ENCODE peak calls at places on chromosomes 4 and X, in six cellular contexts. W is heart right ventricle, E is GM23338, V is astrocyte, U is lower lobe of right lung, L is fibroblast of lung. D is an unnamed sample. For H3K4me1 and H3K27me3, the result is how much of the 10 kb centered on the place peaks cover.

GRCh38 chr4:186606593-186606992 is 51.2 kb upstream of the MTNR1A start:
- DNase-seq in W (no peak), E (no peak), V (peak), U (no peak), L (no peak), D (no peak)

GRCh38 chr4:38128478-38129451 is 168.6 kb downstream of the PTTG2 start:
- DNase-seq in W (no peak), E (peak), V (peak), U (no peak), L (peak), D (peak)

GRCh38 chr4:6327220-6327917 is 57.7 kb downstream of the WFS1 start:
- DNase-seq in W (peak), E (peak), V (no peak), U (peak), L (peak), D (peak)

GRCh38 chr4:79653871-79654270 is 245.8 kb upstream of the GK2 start:
- DNase-seq in W (no peak), E (no peak), V (no peak), U (no peak), L (no peak), D (no peak)

GRCh38 chr4:181254771-181255170 is 988.4 kb upstream of the TENM3 start:
- DNase-seq in W (no peak), E (no peak), V (no peak), U (no peak), L (no peak), D (no peak)

GRCh38 chr4:102404551-102404969 is 59.3 kb upstream of the SLC39A8 start:
- DNase-seq in W (no peak), E (peak), V (no peak), U (no peak), L (no peak), D (no peak)

GRCh38 chrX:134654398-134655012 is 3.8 kb downstream of the PLAC1 start:
- DNase-seq in W (no peak), E (no peak), V (no peak), U (no peak), L (no peak), D (no peak)

GRCh38 chr4:4864940-4865704 is 5.7 kb downstream of the MSX1 start:
- DNase-seq in W (no peak), E (peak), V (no peak), U (no peak), L (no peak), D (no peak)

GRCh38 chr4:150217804-150218203 is 139.6 kb downstream of the DCLK2 start:
- DNase-seq in W (peak), E (no peak), V (no peak), U (no peak), L (no peak), D (no peak)

GRCh38 chrX:32185160-32185559 is 1026.2 kb downstream of the DMD start:
- DNase-seq in W (no peak), E (no peak), V (no peak), U (no peak), L (no peak), D (no peak)

GRCh38 chr4:119271361-119272085 is 50.4 kb downstream of the FABP2 start:
- DNase-seq in W (no peak), E (no peak), V (no peak), U (no peak), L (no peak), D (no peak)

GRCh38 chr4:8035371-8035780 is 95.7 kb upstream of the AFAP1 start:
- DNase-seq in W (no peak), E (no peak), V (peak), U (no peak), L (peak), D (no peak)

GRCh38 chr4:72975488-72975784 is 94.1 kb downstream of the COX18 start:
- DNase-seq in W (no peak), E (no peak), V (peak), U (no peak), L (peak), D (no peak)

GRCh38 chr4:151256134-151256533 is 20.8 kb upstream of the PRSS48 start:
- DNase-seq in W (no peak), E (no peak), V (no peak), U (no peak), L (no peak), D (no peak)

GRCh38 chr4:28226962-28227361 is 1366.3 kb downstream of the STIM2 start:
- DNase-seq in W (no peak), E (no peak), V (no peak), U (no peak), L (no peak), D (no peak)

GRCh38 chr4:16034010-16034829 is 49.6 kb downstream of the PROM1 start:
- DNase-seq in W (no peak), E (no peak), V (peak), U (no peak), L (peak), D (no peak)

GRCh38 chrX:45815389-45815788 is 614.7 kb upstream of the DIPK2B start:
- DNase-seq in W (no peak), E (no peak), V (no peak), U (no peak), L (no peak), D (no peak)

GRCh38 chr4:137610960-137611359 is 78.7 kb upstream of the PCDH18 start:
- DNase-seq in W (no peak), E (peak), V (no peak), U (no peak), L (peak), D (no peak)

GRCh38 chrX:38102875-38103274 is 96.5 kb downstream of the SYTL5 start:
- DNase-seq in W (no peak), E (no peak), V (peak), U (no peak), L (no peak), D (no peak)

GRCh38 chr4:178356725-178357124 is 914.5 kb upstream of the AGA start:
- DNase-seq in W (no peak), E (peak), V (no peak), U (no peak), L (peak), D (no peak)

GRCh38 chr4:113162089-113162488 is 112.6 kb downstream of the ANK2 start:
- DNase-seq in W (no peak), E (no peak), V (no peak), U (no peak), L (no peak), D (no peak)

GRCh38 chrX:71627588-71628404 is 9.5 kb upstream of the CXCR3 start:
- DNase-seq in W (no peak), E (no peak), V (no peak), U (no peak), L (no peak), D (no peak)

GRCh38 chr4:30835044-30835443 is 114.9 kb downstream of the PCDH7 start:
- DNase-seq in W (no peak), E (no peak), V (no peak), U (peak), L (no peak), D (no peak)

GRCh38 chr4:186953601-186954260 is 230.1 kb upstream of the FAT1 start:
- DNase-seq in W (peak), E (no peak), V (no peak), U (no peak), L (no peak), D (no peak)

GRCh38 chrX:21438792-21439191 is 64.6 kb downstream of the CNKSR2 start:
- DNase-seq in W (no peak), E (no peak), V (no peak), U (no peak), L (no peak), D (no peak)

GRCh38 chr4:32112891-32113290 is 1392.7 kb downstream of the PCDH7 start:
- DNase-seq in W (no peak), E (no peak), V (no peak), U (no peak), L (no peak), D (no peak)

GRCh38 chr4:88623097-88623496 is 30.8 kb downstream of the HERC3 start:
- DNase-seq in W (no peak), E (no peak), V (peak), U (no peak), L (peak), D (no peak)

GRCh38 chr4:128385683-128386304 is 98.2 kb upstream of the PGRMC2 start:
- DNase-seq in W (no peak), E (peak), V (peak), U (no peak), L (peak), D (no peak)

GRCh38 chr4:81052119-81053068 is 21.9 kb downstream of the BMP3 start:
- DNase-seq in W (peak), E (peak), V (peak), U (peak), L (peak), D (peak)

GRCh38 chr4:80154547-80154933 is 42.8 kb upstream of the PRDM8 start:
- DNase-seq in W (no peak), E (no peak), V (no peak), U (no peak), L (no peak), D (no peak)

GRCh38 chr4:113452868-113453620 is 308.5 kb downstream of the CAMK2D start:
- DNase-seq in W (no peak), E (peak), V (peak), U (no peak), L (peak), D (no peak)

GRCh38 chrX:20056704-20057103 is 60.0 kb downstream of the MAP7D2 start:
- DNase-seq in W (no peak), E (no peak), V (peak), U (no peak), L (no peak), D (no peak)

GRCh38 chrX:97556359-97556758 is 672.7 kb downstream of the RPA4 start:
- DNase-seq in W (no peak), E (peak), V (no peak), U (no peak), L (no peak), D (no peak)

GRCh38 chr4:41506071-41506470 is 31.9 kb upstream of the LIMCH1 start:
- DNase-seq in W (no peak), E (no peak), V (peak), U (no peak), L (peak), D (no peak)

GRCh38 chr4:70183168-70183939 is 12.2 kb upstream of the ODAM start:
- DNase-seq in W (no peak), E (peak), V (peak), U (no peak), L (peak), D (no peak)

DNA sequence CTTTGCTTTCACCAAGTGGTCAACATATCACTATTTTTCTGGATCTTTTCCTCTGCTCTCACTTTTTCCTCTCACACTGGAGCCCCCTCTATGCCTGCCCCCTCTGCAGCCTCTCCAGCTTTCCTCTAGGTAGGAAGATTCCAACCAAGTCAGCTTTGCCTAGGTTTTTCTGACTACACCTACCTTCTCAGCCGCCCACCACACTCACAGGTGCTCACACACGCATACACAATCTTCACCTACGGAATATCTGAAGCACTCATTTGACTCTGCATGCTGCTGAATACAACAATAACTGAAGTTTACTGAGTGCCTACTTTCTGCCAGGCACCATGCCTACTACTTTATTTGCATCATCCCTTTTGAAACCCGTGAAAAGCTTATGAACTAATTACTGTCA is 328.0 kb downstream of the PPP3CA start:
- DNase-seq in W (no peak), E (no peak), V (no peak), U (no peak), L (no peak), D (no peak)
- H3K27ac ChIP-seq in W (no peak), E (peak), V (no peak), U (no peak), L (no peak), D (no peak)

DNA sequence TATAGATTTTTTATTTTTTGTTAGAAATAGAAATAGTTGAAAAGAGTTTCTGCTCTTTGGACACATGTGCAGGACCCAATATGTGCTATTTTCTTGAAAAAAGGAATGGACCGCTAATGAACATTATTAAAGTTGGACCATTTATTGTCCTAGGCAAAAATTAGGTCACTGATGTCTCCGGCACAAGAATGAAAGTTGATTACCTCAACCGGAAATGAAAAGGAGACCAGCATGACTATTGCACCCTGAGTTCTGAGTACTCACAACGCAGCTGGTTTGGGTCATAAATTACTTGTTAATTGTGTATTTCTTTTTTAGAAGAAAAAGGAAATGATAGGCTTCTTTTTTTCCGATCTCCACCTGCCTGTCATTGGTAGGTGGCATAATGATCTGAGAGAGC is 232.6 kb downstream of the ARHGAP24 start:
- DNase-seq in W (no peak), E (no peak), V (no peak), U (no peak), L (no peak), D (no peak)
- H3K4me1 ChIP-seq in W (under half), E (under half), V (under half), U (under half), L (under half), D (under half)

GRCh38 chrX:141258080-141258479 is 15.8 kb upstream of the SPANXC start:
- DNase-seq in W (no peak), E (no peak), V (no peak), U (no peak), L (no peak), D (no peak)
- H3K27me3 ChIP-seq in W (under half), E (under half), V (under half), U (under half), L (under half), D (under half)

GRCh38 chr4:1843852-1844251 is 12.1 kb downstream of the LETM1 start:
- DNase-seq in W (peak), E (no peak), V (no peak), U (no peak), L (peak), D (no peak)

GRCh38 chr4:1841886-1842210 is 14.1 kb downstream of the LETM1 start:
- DNase-seq in W (no peak), E (no peak), V (no peak), U (no peak), L (no peak), D (no peak)

GRCh38 chr4:1842339-1842895 is 13.5 kb downstream of the LETM1 start:
- DNase-seq in W (no peak), E (no peak), V (no peak), U (no peak), L (no peak), D (no peak)

GRCh38 chr4:1841201-1841885 is 14.6 kb downstream of the LETM1 start:
- DNase-seq in W (no peak), E (no peak), V (no peak), U (no peak), L (no peak), D (no peak)

GRCh38 chr4:1842993-1843448 is 12.9 kb downstream of the LETM1 start:
- DNase-seq in W (peak), E (no peak), V (peak), U (no peak), L (peak), D (no peak)
- H3K27ac ChIP-seq in W (peak), E (no peak), V (peak), U (no peak), L (peak), D (no peak)

GRCh38 chr4:153530996-153531375 is 64.8 kb downstream of the TMEM131L start:
- DNase-seq in W (no peak), E (no peak), V (no peak), U (no peak), L (no peak), D (no peak)
- H3K4me1 ChIP-seq in W (half or more), E (under half), V (under half), U (under half), L (under half), D (half or more)

DNA sequence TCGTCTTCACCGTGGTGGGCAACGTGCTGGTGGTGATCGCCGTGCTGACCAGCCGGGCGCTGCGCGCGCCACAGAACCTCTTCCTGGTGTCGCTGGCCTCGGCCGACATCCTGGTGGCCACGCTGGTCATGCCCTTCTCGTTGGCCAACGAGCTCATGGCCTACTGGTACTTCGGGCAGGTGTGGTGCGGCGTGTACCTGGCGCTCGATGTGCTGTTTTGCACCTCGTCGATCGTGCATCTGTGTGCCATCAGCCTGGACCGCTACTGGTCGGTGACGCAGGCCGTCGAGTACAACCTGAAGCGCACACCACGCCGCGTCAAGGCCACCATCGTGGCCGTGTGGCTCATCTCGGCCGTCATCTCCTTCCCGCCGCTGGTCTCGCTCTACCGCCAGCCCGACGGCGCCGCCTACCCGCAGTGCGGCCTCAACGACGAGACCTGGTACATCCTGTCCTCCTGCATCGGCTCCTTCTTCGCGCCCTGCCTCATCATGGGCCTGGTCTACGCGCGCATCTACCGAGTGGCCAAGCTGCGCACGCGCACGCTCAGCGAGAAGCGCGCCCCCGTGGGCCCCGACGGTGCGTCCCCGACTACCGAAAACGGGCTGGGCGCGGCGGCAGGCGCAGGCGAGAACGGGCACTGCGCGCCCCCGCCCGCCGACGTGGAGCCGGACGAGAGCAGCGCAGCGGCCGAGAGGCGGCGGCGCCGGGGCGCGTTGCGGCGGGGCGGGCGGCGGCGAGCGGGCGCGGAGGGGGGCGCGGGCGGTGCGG is 791 bp downstream of the ADRA2C start:
- DNase-seq in W (no peak), E (peak), V (no peak), U (no peak), L (no peak), D (no peak)
- H3K27me3 ChIP-seq in W (half or more), E (under half), V (under half), U (half or more), L (under half), D (under half)

GRCh38 chr4:36308150-36308549 is 26.7 kb downstream of the DTHD1 start:
- DNase-seq in W (no peak), E (no peak), V (no peak), U (no peak), L (no peak), D (no peak)

GRCh38 chr4:36313687-36314086 is 32.3 kb downstream of the DTHD1 start:
- DNase-seq in W (no peak), E (no peak), V (no peak), U (no peak), L (no peak), D (no peak)

GRCh38 chr4:36310793-36311192 is 29.4 kb downstream of the DTHD1 start:
- DNase-seq in W (no peak), E (no peak), V (no peak), U (no peak), L (no peak), D (no peak)

GRCh38 chr4:36312511-36312910 is 31.1 kb downstream of the DTHD1 start:
- DNase-seq in W (no peak), E (no peak), V (no peak), U (no peak), L (no peak), D (no peak)

GRCh38 chr4:36310237-36310636 is 28.8 kb downstream of the DTHD1 start:
- DNase-seq in W (no peak), E (no peak), V (no peak), U (no peak), L (no peak), D (no peak)
- H3K27ac ChIP-seq in W (no peak), E (no peak), V (no peak), U (no peak), L (no peak), D (no peak)

DNA sequence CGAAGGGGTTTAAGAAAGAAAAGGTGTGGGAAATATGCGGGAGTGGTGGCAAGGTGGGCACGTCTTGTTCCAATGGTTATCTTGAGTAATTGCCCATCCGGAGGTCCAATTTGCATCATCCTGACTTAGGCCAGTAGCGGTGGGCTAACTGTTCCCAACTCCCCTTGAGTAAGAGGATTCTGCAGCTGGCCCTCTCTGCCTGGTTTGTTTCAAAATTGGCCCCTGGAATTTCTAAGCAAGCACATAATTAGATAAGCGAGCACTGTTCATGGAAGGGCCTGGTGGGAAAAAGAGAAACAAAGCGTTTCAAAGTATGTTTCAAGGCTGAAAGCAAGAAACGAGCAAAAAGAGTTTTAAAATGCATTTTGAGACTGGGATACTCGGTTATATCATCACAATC is 198.2 kb downstream of the CEP135 start:
- DNase-seq in W (no peak), E (no peak), V (no peak), U (no peak), L (no peak), D (no peak)
- H3K4me1 ChIP-seq in W (under half), E (under half), V (under half), U (under half), L (under half), D (under half)

GRCh38 chr4:48986654-48987164 is 634 bp downstream of the CWH43 start:
- DNase-seq in W (no peak), E (no peak), V (no peak), U (peak), L (no peak), D (no peak)
- H3K27me3 ChIP-seq in W (half or more), E (half or more), V (under half), U (under half), L (under half), D (under half)

GRCh38 chr4:176258135-176258534 is 10.9 kb downstream of the ASB5 start:
- DNase-seq in W (no peak), E (no peak), V (no peak), U (no peak), L (no peak), D (no peak)
- H3K27ac ChIP-seq in W (no peak), E (no peak), V (no peak), U (no peak), L (no peak), D (no peak)